ENCODE peak calls at places on chromosomes 7 and 10, in eight cellular contexts. One of them, this sample, is unnamed.
A peak's percentile ranks its signal among the peaks of the same experiment; 100 is the strongest.

GRCh38 chr7:114312649-114313048 is 102.0 kb upstream of the FOXP2 start:
- DNase-seq in stomach: no peak
- DNase-seq in CD8-positive, alpha-beta T cell: no peak
- DNase-seq in spleen: no peak
- DNase-seq in left ventricle myocardium inferior: no peak
- DNase-seq in tibial artery: no peak
- DNase-seq in RWPE2: no peak
- DNase-seq in psoas muscle: no peak
- DNase-seq in this sample: no peak

GRCh38 chr10:11409357-11409756 is 202.1 kb downstream of the USP6NL start:
- DNase-seq in stomach: no peak
- DNase-seq in CD8-positive, alpha-beta T cell: no peak
- DNase-seq in spleen: no peak
- DNase-seq in left ventricle myocardium inferior: no peak
- DNase-seq in tibial artery: no peak
- DNase-seq in RWPE2: no peak
- DNase-seq in psoas muscle: no peak
- DNase-seq in this sample: no peak

GRCh38 chr10:130749911-130750310 is 561.6 kb downstream of the TCERG1L start:
- DNase-seq in stomach: peak; percentile 13
- DNase-seq in CD8-positive, alpha-beta T cell: peak; percentile 31
- DNase-seq in spleen: peak; percentile 40
- DNase-seq in left ventricle myocardium inferior: no peak
- DNase-seq in tibial artery: peak; percentile 29
- DNase-seq in RWPE2: peak; percentile 21
- DNase-seq in psoas muscle: no peak
- DNase-seq in this sample: no peak

GRCh38 chr7:118352854-118353453 is 128.4 kb downstream of the ANKRD7 start:
- DNase-seq in stomach: no peak
- DNase-seq in CD8-positive, alpha-beta T cell: no peak
- DNase-seq in spleen: no peak
- DNase-seq in left ventricle myocardium inferior: no peak
- DNase-seq in tibial artery: no peak
- DNase-seq in RWPE2: no peak
- DNase-seq in psoas muscle: no peak
- DNase-seq in this sample: peak; percentile 36

GRCh38 chr10:21989453-21990154 is 13.9 kb downstream of the DNAJC1 start:
- DNase-seq in stomach: peak; percentile 42
- DNase-seq in CD8-positive, alpha-beta T cell: no peak
- DNase-seq in spleen: no peak
- DNase-seq in left ventricle myocardium inferior: peak; percentile 56
- DNase-seq in tibial artery: no peak
- DNase-seq in RWPE2: no peak
- DNase-seq in psoas muscle: peak; percentile 52
- DNase-seq in this sample: peak; percentile 75

GRCh38 chr7:41886906-41887311 is 184.0 kb upstream of the INHBA start:
- DNase-seq in stomach: peak; percentile 28
- DNase-seq in CD8-positive, alpha-beta T cell: no peak
- DNase-seq in spleen: no peak
- DNase-seq in left ventricle myocardium inferior: peak; percentile 56
- DNase-seq in tibial artery: peak; percentile 85
- DNase-seq in RWPE2: no peak
- DNase-seq in psoas muscle: peak; percentile 83
- DNase-seq in this sample: no peak

GRCh38 chr10:74898201-74898976 is 72.0 kb downstream of the KAT6B start:
- DNase-seq in stomach: no peak
- DNase-seq in CD8-positive, alpha-beta T cell: no peak
- DNase-seq in spleen: no peak
- DNase-seq in left ventricle myocardium inferior: no peak
- DNase-seq in tibial artery: no peak
- DNase-seq in RWPE2: no peak
- DNase-seq in psoas muscle: no peak
- DNase-seq in this sample: no peak

GRCh38 chr7:136104269-136104603 is 127.1 kb upstream of the MTPN start:
- DNase-seq in stomach: no peak
- DNase-seq in CD8-positive, alpha-beta T cell: no peak
- DNase-seq in spleen: no peak
- DNase-seq in left ventricle myocardium inferior: no peak
- DNase-seq in tibial artery: no peak
- DNase-seq in RWPE2: no peak
- DNase-seq in psoas muscle: no peak
- DNase-seq in this sample: no peak

GRCh38 chr10:131934769-131935168 is 34.0 kb downstream of the PPP2R2D start:
- DNase-seq in stomach: peak; percentile 20
- DNase-seq in CD8-positive, alpha-beta T cell: no peak
- DNase-seq in spleen: peak; percentile 59
- DNase-seq in left ventricle myocardium inferior: no peak
- DNase-seq in tibial artery: no peak
- DNase-seq in RWPE2: peak; percentile 34
- DNase-seq in psoas muscle: no peak
- DNase-seq in this sample: no peak

GRCh38 chr10:19638173-19638872 is 177.9 kb upstream of the PLXDC2 start:
- DNase-seq in stomach: no peak
- DNase-seq in CD8-positive, alpha-beta T cell: no peak
- DNase-seq in spleen: no peak
- DNase-seq in left ventricle myocardium inferior: no peak
- DNase-seq in tibial artery: no peak
- DNase-seq in RWPE2: no peak
- DNase-seq in psoas muscle: no peak
- DNase-seq in this sample: peak; percentile 62

GRCh38 chr7:74356589-74357315 is 67.5 kb downstream of the CLIP2 start:
- DNase-seq in stomach: no peak
- DNase-seq in CD8-positive, alpha-beta T cell: no peak
- DNase-seq in spleen: no peak
- DNase-seq in left ventricle myocardium inferior: no peak
- DNase-seq in tibial artery: no peak
- DNase-seq in RWPE2: no peak
- DNase-seq in psoas muscle: no peak
- DNase-seq in this sample: no peak

GRCh38 chr10:22319559-22320558 is 1.0 kb upstream of the BMI1 start:
- DNase-seq in stomach: no peak
- DNase-seq in CD8-positive, alpha-beta T cell: no peak
- DNase-seq in spleen: no peak
- DNase-seq in left ventricle myocardium inferior: no peak
- DNase-seq in tibial artery: no peak
- DNase-seq in RWPE2: no peak
- DNase-seq in psoas muscle: no peak
- DNase-seq in this sample: no peak

GRCh38 chr10:61140765-61141392 is 196.9 kb upstream of the RHOBTB1 start:
- DNase-seq in stomach: peak; percentile 37
- DNase-seq in CD8-positive, alpha-beta T cell: no peak
- DNase-seq in spleen: no peak
- DNase-seq in left ventricle myocardium inferior: no peak
- DNase-seq in tibial artery: no peak
- DNase-seq in RWPE2: no peak
- DNase-seq in psoas muscle: no peak
- DNase-seq in this sample: no peak

GRCh38 chr7:44693641-44694313 is 54.9 kb upstream of the ZMIZ2 start:
- DNase-seq in stomach: no peak
- DNase-seq in CD8-positive, alpha-beta T cell: no peak
- DNase-seq in spleen: no peak
- DNase-seq in left ventricle myocardium inferior: peak; percentile 67
- DNase-seq in tibial artery: no peak
- DNase-seq in RWPE2: no peak
- DNase-seq in psoas muscle: peak; percentile 88
- DNase-seq in this sample: no peak

GRCh38 chr7:139490130-139490529 is 6.7 kb upstream of the KLRG2 start:
- DNase-seq in stomach: peak; percentile 79
- DNase-seq in CD8-positive, alpha-beta T cell: no peak
- DNase-seq in spleen: no peak
- DNase-seq in left ventricle myocardium inferior: no peak
- DNase-seq in tibial artery: no peak
- DNase-seq in RWPE2: no peak
- DNase-seq in psoas muscle: no peak
- DNase-seq in this sample: no peak

DNA sequence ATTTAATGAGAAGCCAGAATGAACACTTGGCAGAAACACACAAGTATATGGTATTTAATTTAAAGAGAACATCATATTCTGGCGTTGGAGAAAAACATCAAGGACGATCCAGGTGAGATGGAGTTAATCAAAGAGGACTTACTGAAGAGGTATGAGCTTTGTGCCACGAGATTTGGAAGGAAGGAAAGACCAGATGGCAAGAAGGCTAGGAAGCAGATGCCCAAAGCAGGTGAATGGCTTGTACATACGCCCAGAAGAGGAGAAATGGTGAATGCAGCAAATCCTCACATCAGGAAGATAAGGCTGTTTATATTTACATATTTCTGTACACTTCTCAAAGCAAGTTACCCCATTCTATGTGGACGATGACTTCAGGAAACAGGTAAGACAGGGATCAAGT is 163.9 kb upstream of the PLXNA4 start:
- DNase-seq in stomach: no peak
- DNase-seq in CD8-positive, alpha-beta T cell: no peak
- DNase-seq in spleen: no peak
- DNase-seq in left ventricle myocardium inferior: no peak
- DNase-seq in tibial artery: no peak
- DNase-seq in RWPE2: no peak
- DNase-seq in psoas muscle: no peak
- DNase-seq in this sample: no peak
- H3K27me3 ChIP-seq in stomach: no peaks in the 10 kb centered on the region
- H3K27me3 ChIP-seq in CD8-positive, alpha-beta T cell: no peaks in the 10 kb centered on the region
- H3K27me3 ChIP-seq in spleen: no peaks in the 10 kb centered on the region
- H3K27me3 ChIP-seq in left ventricle myocardium inferior: no peaks in the 10 kb centered on the region
- H3K27me3 ChIP-seq in tibial artery: peaks cover 12% of the 10 kb centered on the region
- H3K27me3 ChIP-seq in RWPE2: no peaks in the 10 kb centered on the region
- H3K27me3 ChIP-seq in psoas muscle: no peaks in the 10 kb centered on the region
- H3K27me3 ChIP-seq in this sample: no peaks in the 10 kb centered on the region

GRCh38 chr10:50310560-50311174 is 59.4 kb upstream of the ASAH2 start:
- DNase-seq in stomach: no peak
- DNase-seq in CD8-positive, alpha-beta T cell: no peak
- DNase-seq in spleen: no peak
- DNase-seq in left ventricle myocardium inferior: no peak
- DNase-seq in tibial artery: no peak
- DNase-seq in RWPE2: no peak
- DNase-seq in psoas muscle: no peak
- DNase-seq in this sample: peak; percentile 53
- TF ChIP-seq CTCF in stomach: no peak
- TF ChIP-seq CTCF in CD8-positive, alpha-beta T cell: peak; percentile 26
- TF ChIP-seq CTCF in spleen: no peak
- TF ChIP-seq CTCF in left ventricle myocardium inferior: no peak
- TF ChIP-seq CTCF in tibial artery: no peak
- TF ChIP-seq CTCF in RWPE2: no peak
- TF ChIP-seq CTCF in psoas muscle: no peak
- TF ChIP-seq CTCF in this sample: peak; percentile 74

GRCh38 chr7:31642681-31643115 is 44.3 kb upstream of the PPP1R17 start:
- DNase-seq in stomach: no peak
- DNase-seq in CD8-positive, alpha-beta T cell: no peak
- DNase-seq in spleen: no peak
- DNase-seq in left ventricle myocardium inferior: no peak
- DNase-seq in tibial artery: no peak
- DNase-seq in RWPE2: no peak
- DNase-seq in psoas muscle: no peak
- DNase-seq in this sample: no peak
- H3K27me3 ChIP-seq in stomach: no peaks in the 10 kb centered on the region
- H3K27me3 ChIP-seq in CD8-positive, alpha-beta T cell: no peaks in the 10 kb centered on the region
- H3K27me3 ChIP-seq in spleen: no peaks in the 10 kb centered on the region
- H3K27me3 ChIP-seq in left ventricle myocardium inferior: no peaks in the 10 kb centered on the region
- H3K27me3 ChIP-seq in tibial artery: no peaks in the 10 kb centered on the region
- H3K27me3 ChIP-seq in RWPE2: no peaks in the 10 kb centered on the region
- H3K27me3 ChIP-seq in psoas muscle: no peaks in the 10 kb centered on the region
- H3K27me3 ChIP-seq in this sample: no peaks in the 10 kb centered on the region

GRCh38 chr7:3998060-3998459 is 684.0 kb upstream of the FOXK1 start:
- DNase-seq in stomach: no peak
- DNase-seq in CD8-positive, alpha-beta T cell: no peak
- DNase-seq in spleen: no peak
- DNase-seq in left ventricle myocardium inferior: no peak
- DNase-seq in tibial artery: peak; percentile 38
- DNase-seq in RWPE2: no peak
- DNase-seq in psoas muscle: no peak
- DNase-seq in this sample: no peak

GRCh38 chr7:3992841-3993240 is 689.3 kb upstream of the FOXK1 start:
- DNase-seq in stomach: no peak
- DNase-seq in CD8-positive, alpha-beta T cell: no peak
- DNase-seq in spleen: no peak
- DNase-seq in left ventricle myocardium inferior: no peak
- DNase-seq in tibial artery: no peak
- DNase-seq in RWPE2: no peak
- DNase-seq in psoas muscle: no peak
- DNase-seq in this sample: no peak

GRCh38 chr7:3991771-3992231 is 690.3 kb upstream of the FOXK1 start:
- DNase-seq in stomach: no peak
- DNase-seq in CD8-positive, alpha-beta T cell: no peak
- DNase-seq in spleen: no peak
- DNase-seq in left ventricle myocardium inferior: no peak
- DNase-seq in tibial artery: no peak
- DNase-seq in RWPE2: no peak
- DNase-seq in psoas muscle: no peak
- DNase-seq in this sample: no peak

GRCh38 chr7:3994764-3995163 is 687.3 kb upstream of the FOXK1 start:
- DNase-seq in stomach: no peak
- DNase-seq in CD8-positive, alpha-beta T cell: no peak
- DNase-seq in spleen: no peak
- DNase-seq in left ventricle myocardium inferior: no peak
- DNase-seq in tibial artery: no peak
- DNase-seq in RWPE2: no peak
- DNase-seq in psoas muscle: no peak
- DNase-seq in this sample: no peak

DNA sequence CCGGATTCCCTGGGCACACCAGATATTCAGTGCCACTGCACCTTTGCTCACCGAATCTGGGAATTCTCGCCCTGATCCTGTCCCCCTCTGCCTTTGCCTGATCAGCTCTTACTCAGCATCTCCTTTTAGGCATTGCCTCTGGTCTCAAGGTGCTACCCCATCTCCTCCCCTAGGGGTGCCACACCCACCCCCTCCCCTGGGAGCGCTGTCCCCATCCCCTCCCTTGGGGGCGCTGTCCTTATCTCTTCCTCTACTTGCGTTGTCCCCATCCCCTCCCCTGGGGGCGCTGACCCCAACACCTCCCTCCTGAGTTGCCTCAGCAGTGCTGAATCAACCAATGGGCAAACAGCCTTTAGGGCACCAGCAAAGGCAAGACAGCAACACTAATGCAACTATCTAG is 686.9 kb upstream of the FOXK1 start:
- DNase-seq in stomach: no peak
- DNase-seq in CD8-positive, alpha-beta T cell: no peak
- DNase-seq in spleen: no peak
- DNase-seq in left ventricle myocardium inferior: no peak
- DNase-seq in tibial artery: no peak
- DNase-seq in RWPE2: no peak
- DNase-seq in psoas muscle: no peak
- DNase-seq in this sample: peak; percentile 50
- TF ChIP-seq CTCF in stomach: no peak
- TF ChIP-seq CTCF in CD8-positive, alpha-beta T cell: no peak
- TF ChIP-seq CTCF in spleen: no peak
- TF ChIP-seq CTCF in left ventricle myocardium inferior: no peak
- TF ChIP-seq CTCF in tibial artery: no peak
- TF ChIP-seq CTCF in RWPE2: no peak
- TF ChIP-seq CTCF in psoas muscle: no peak
- TF ChIP-seq CTCF in this sample: peak; percentile 32

GRCh38 chr10:59175538-59176240 is 754 bp upstream of the PHYHIPL start:
- DNase-seq in stomach: no peak
- DNase-seq in CD8-positive, alpha-beta T cell: no peak
- DNase-seq in spleen: no peak
- DNase-seq in left ventricle myocardium inferior: no peak
- DNase-seq in tibial artery: no peak
- DNase-seq in RWPE2: peak; percentile 47
- DNase-seq in psoas muscle: peak; percentile 32
- DNase-seq in this sample: no peak
- H3K27me3 ChIP-seq in stomach: peaks cover 50% of the 10 kb centered on the region
- H3K27me3 ChIP-seq in CD8-positive, alpha-beta T cell: no peaks in the 10 kb centered on the region
- H3K27me3 ChIP-seq in spleen: peaks cover 15% of the 10 kb centered on the region
- H3K27me3 ChIP-seq in left ventricle myocardium inferior: peaks cover 70% of the 10 kb centered on the region
- H3K27me3 ChIP-seq in tibial artery: peaks cover 22% of the 10 kb centered on the region
- H3K27me3 ChIP-seq in RWPE2: peaks cover 14% of the 10 kb centered on the region
- H3K27me3 ChIP-seq in psoas muscle: no peaks in the 10 kb centered on the region
- H3K27me3 ChIP-seq in this sample: no peaks in the 10 kb centered on the region